ENCODE peak calls at places on chromosomes 2 and 18, in seven cellular contexts. D, E, C, A, N, I and T are unnamed samples.

GRCh38 chr2:181252248-181253148 is 204.7 kb upstream of the ITGA4 start:
- DNase-seq in D (no peak), E (peak), C (no peak), A (no peak), N (no peak), I (no peak), T (no peak)

GRCh38 chr18:67428148-67428547 is 88.4 kb downstream of the DSEL start:
- DNase-seq in D (no peak), E (no peak), C (no peak), A (no peak), N (no peak), I (no peak), T (no peak)

GRCh38 chr18:45415614-45416013 is 199.7 kb upstream of the SLC14A2 start:
- DNase-seq in D (no peak), E (no peak), C (no peak), A (no peak), N (no peak), I (no peak), T (no peak)

GRCh38 chr2:236711440-236711839 is 141.8 kb downstream of the ACKR3 start:
- DNase-seq in D (peak), E (peak), C (no peak), A (no peak), N (no peak), I (no peak), T (no peak)

GRCh38 chr2:172288603-172289002 is 138.8 kb upstream of the ITGA6 start:
- DNase-seq in D (no peak), E (no peak), C (no peak), A (no peak), N (no peak), I (no peak), T (no peak)

GRCh38 chr18:56168049-56168781 is 470.2 kb downstream of the TXNL1 start:
- DNase-seq in D (peak), E (no peak), C (no peak), A (peak), N (no peak), I (no peak), T (peak)

GRCh38 chr2:237693281-237694039 is 66.1 kb downstream of the LRRFIP1 start:
- DNase-seq in D (no peak), E (peak), C (no peak), A (no peak), N (no peak), I (no peak), T (no peak)

GRCh38 chr2:73925033-73925704 is 1.5 kb upstream of the DGUOK start:
- DNase-seq in D (no peak), E (no peak), C (no peak), A (no peak), N (no peak), I (no peak), T (no peak)

GRCh38 chr2:23669413-23670244 is 257.3 kb downstream of the ATAD2B start:
- DNase-seq in D (no peak), E (no peak), C (no peak), A (no peak), N (no peak), I (no peak), T (no peak)

GRCh38 chr2:98757904-98758421 is 27.0 kb upstream of the MGAT4A start:
- DNase-seq in D (peak), E (peak), C (peak), A (peak), N (peak), I (no peak), T (peak)

GRCh38 chr2:231662028-231662810 is 46.1 kb upstream of the PTMA start:
- DNase-seq in D (peak), E (peak), C (peak), A (peak), N (peak), I (peak), T (peak)

GRCh38 chr2:158305501-158305900 is 151.1 kb downstream of the CCDC148 start:
- DNase-seq in D (no peak), E (no peak), C (no peak), A (no peak), N (no peak), I (no peak), T (no peak)

GRCh38 chr2:154189963-154190362 is 318.2 kb downstream of the GALNT13 start:
- DNase-seq in D (no peak), E (no peak), C (no peak), A (no peak), N (no peak), I (no peak), T (no peak)